ENCODE peak calls at places on chromosome 3, in eight cellular contexts. M is IMR-90, N is transverse colon, E is sigmoid colon, I is choroid plexus epithelial cell, H is K562, Y is mucosa of descending colon, O is esophagus muscularis mucosa. V is an unnamed sample.

GRCh38 chr3:55305714-55306485 is 181.2 kb downstream of the WNT5A start:
- DNase-seq in M (peak; percentile 57), N (no peak), E (no peak), I (no peak), H (no peak), Y (no peak), O (no peak), V (no peak)

GRCh38 chr3:78569820-78570219 is 1198.0 kb downstream of the ROBO1 start:
- DNase-seq in M (no peak), N (no peak), E (no peak), I (no peak), H (no peak), Y (no peak), O (no peak), V (no peak)

GRCh38 chr3:177875786-177876476 is 660.3 kb upstream of the KCNMB2 start:
- DNase-seq in M (no peak), N (no peak), E (no peak), I (peak; percentile 19), H (no peak), Y (no peak), O (no peak), V (no peak)

GRCh38 chr3:197787412-197787811 is 3.6 kb upstream of the LRCH3 start:
- DNase-seq in M (peak; percentile 32), N (no peak), E (no peak), I (peak; percentile 42), H (no peak), Y (no peak), O (no peak), V (no peak)

GRCh38 chr3:123749716-123750115 is 134.4 kb downstream of the MYLK start:
- DNase-seq in M (peak; percentile 95), N (no peak), E (no peak), I (peak; percentile 94), H (no peak), Y (no peak), O (peak; percentile 85), V (peak; percentile 95)

GRCh38 chr3:154040283-154040682 is 80.9 kb upstream of the ARHGEF26 start:
- DNase-seq in M (peak; percentile 7), N (no peak), E (no peak), I (peak; percentile 57), H (no peak), Y (peak; percentile 5), O (no peak), V (no peak)

GRCh38 chr3:18062289-18063025 is 320.0 kb upstream of the TBC1D5 start:
- DNase-seq in M (peak; percentile 22), N (no peak), E (no peak), I (peak; percentile 35), H (no peak), Y (no peak), O (no peak), V (peak; percentile 9)

GRCh38 chr3:58049143-58049785 is 41.0 kb downstream of the FLNB start:
- DNase-seq in M (peak; percentile 90), N (no peak), E (peak; percentile 86), I (peak; percentile 85), H (peak; percentile 19), Y (peak; percentile 32), O (no peak), V (peak; percentile 97)

GRCh38 chr3:125310623-125311076 is 64.5 kb downstream of the ZNF148 start:
- DNase-seq in M (no peak), N (peak; percentile 13), E (no peak), I (no peak), H (peak; percentile 56), Y (peak; percentile 39), O (no peak), V (no peak)
- H3K4me3 ChIP-seq in M (no peak overlapping the region), N (no peak overlapping the region), E (no peak overlapping the region), I (no peak overlapping the region), H (peak overlapping the region; percentile 27), Y (no peak overlapping the region), O (peak overlapping the region; percentile 30), V (peak overlapping the region; percentile 36)

GRCh38 chr3:138397983-138398382 is 36.4 kb upstream of the ESYT3 start:
- DNase-seq in M (no peak), N (no peak), E (no peak), I (no peak), H (no peak), Y (no peak), O (no peak), V (no peak)
- TF ChIP-seq CTCF in M (no peak), N (no peak), E (no peak), I (peak; percentile 33), H (no peak), Y (no peak), O (no peak), V (peak; percentile 47)

GRCh38 chr3:60192297-60193114 is 1058.7 kb downstream of the FHIT start:
- DNase-seq in M (no peak), N (no peak), E (no peak), I (no peak), H (no peak), Y (no peak), O (no peak), V (no peak)
- H3K4me3 ChIP-seq in M (no peak overlapping the region), N (no peak overlapping the region), E (no peak overlapping the region), I (no peak overlapping the region), H (no peak overlapping the region), Y (no peak overlapping the region), O (no peak overlapping the region), V (no peak overlapping the region)

GRCh38 chr3:27185231-27185989 is 183.8 kb downstream of the NEK10 start:
- DNase-seq in M (no peak), N (no peak), E (no peak), I (no peak), H (no peak), Y (no peak), O (no peak), V (no peak)
- TF ChIP-seq CTCF in M (no peak), N (no peak), E (no peak), I (no peak), H (no peak), Y (no peak), O (no peak), V (no peak)

GRCh38 chr3:109331692-109332091 is 5.7 kb downstream of the DPPA4 start:
- DNase-seq in M (no peak), N (no peak), E (no peak), I (no peak), H (no peak), Y (no peak), O (no peak), V (no peak)
- H3K4me3 ChIP-seq in M (no peak overlapping the region), N (no peak overlapping the region), E (no peak overlapping the region), I (no peak overlapping the region), H (no peak overlapping the region), Y (no peak overlapping the region), O (no peak overlapping the region), V (no peak overlapping the region)

GRCh38 chr3:98811048-98811447 is 47.9 kb downstream of the ST3GAL6 start:
- DNase-seq in M (no peak), N (no peak), E (no peak), I (peak; percentile 54), H (no peak), Y (no peak), O (no peak), V (no peak)
- TF ChIP-seq CTCF in M (no peak), N (no peak), E (no peak), I (no peak), H (no peak), Y (no peak), O (no peak), V (no peak)

V was measured in epithelial cell of proximal tubule.